ENCODE peak calls at places on chromosomes 2 and 18, in nine cellular contexts. J, Y, G, E, B, H, S, R and M are unnamed samples.
A peak's percentile ranks its signal among the peaks of the same experiment; 100 is the strongest.

GRCh38 chr2:11742317-11742701 is 4.1 kb upstream of the LPIN1 start:
- DNase-seq in B (no peak), H (no peak), J (no peak), Y (no peak), R (no peak), G (peak; percentile 41), S (no peak), E (no peak), M (no peak)

GRCh38 chr18:7566587-7567486 is at the start of gene PTPRM:
- DNase-seq in J (peak; percentile 80), Y (peak; percentile 84), E (peak; percentile 78), H (peak; percentile 88), G (peak; percentile 93), S (peak; percentile 52), B (peak; percentile 82), R (peak; percentile 75), M (peak; percentile 72)

GRCh38 chr2:187360286-187360685 is 87.8 kb downstream of the CALCRL start:
- DNase-seq in Y (no peak), S (no peak), G (no peak), E (no peak), B (no peak), R (no peak), H (no peak), J (no peak), M (no peak)

GRCh38 chr2:98601532-98602132 is 6.7 kb downstream of the COA5 start:
- DNase-seq in S (peak; percentile 52), B (no peak), R (no peak), H (peak; percentile 25), E (no peak), J (no peak), Y (no peak), G (no peak), M (no peak)

GRCh38 chr18:43524260-43524659 is 247.0 kb upstream of the SYT4 start:
- DNase-seq in B (no peak), H (no peak), Y (no peak), J (no peak), S (no peak), R (no peak), E (no peak), G (no peak), M (no peak)

GRCh38 chr2:23600336-23600735 is 215.4 kb downstream of the KLHL29 start:
- DNase-seq in Y (no peak), E (no peak), H (no peak), G (no peak), J (no peak), B (no peak), R (no peak), S (no peak), M (no peak)

GRCh38 chr18:37252854-37253396 is 312.7 kb downstream of the CELF4 start:
- DNase-seq in E (no peak), S (no peak), Y (no peak), R (no peak), B (no peak), J (no peak), G (no peak), H (no peak), M (no peak)

GRCh38 chr2:207227062-207227748 is 61.5 kb upstream of the KLF7 start:
- DNase-seq in G (no peak), R (no peak), S (no peak), B (no peak), Y (peak; percentile 42), E (no peak), J (no peak), H (peak; percentile 7), M (peak; percentile 10)

GRCh38 chr2:219285894-219286425 is 6.8 kb downstream of the DNAJB2 start:
- DNase-seq in E (no peak), Y (peak; percentile 70), G (peak; percentile 83), B (no peak), J (peak; percentile 66), R (peak; percentile 57), S (no peak), H (no peak), M (no peak)

GRCh38 chr2:217709496-217710217 is 293.1 kb downstream of the TNS1 start:
- DNase-seq in S (no peak), R (no peak), H (no peak), G (no peak), Y (peak; percentile 74), J (no peak), B (no peak), E (no peak), M (no peak)

GRCh38 chr18:23384778-23385736 is 68.0 kb upstream of the RIOK3 start:
- DNase-seq in G (no peak), R (no peak), B (no peak), Y (no peak), E (no peak), S (no peak), H (no peak), J (no peak), M (peak; percentile 32)

GRCh38 chr2:223586261-223586660 is 15.9 kb downstream of the SCG2 start:
- DNase-seq in J (no peak), H (no peak), G (no peak), S (no peak), B (no peak), R (no peak), Y (no peak), E (no peak), M (no peak)

GRCh38 chr2:36387258-36387916 is 31.8 kb downstream of the CRIM1 start:
- DNase-seq in G (no peak), R (no peak), E (no peak), Y (no peak), J (no peak), B (no peak), S (no peak), H (no peak), M (no peak)

GRCh38 chr18:34880882-34881852 is 160.0 kb upstream of the MAPRE2 start:
- DNase-seq in S (no peak), H (no peak), B (no peak), R (no peak), G (no peak), J (no peak), Y (no peak), E (no peak), M (no peak)

GRCh38 chr2:96668771-96669170 is 26.2 kb downstream of the FER1L5 start:
- DNase-seq in J (no peak), E (no peak), G (no peak), R (no peak), H (no peak), B (no peak), S (no peak), Y (no peak), M (no peak)

GRCh38 chr18:50527636-50528307 is 32.1 kb upstream of the MAPK4 start:
- DNase-seq in S (no peak), G (no peak), E (no peak), R (no peak), J (no peak), H (peak; percentile 65), B (peak; percentile 61), Y (no peak), M (no peak)

GRCh38 chr2:200308421-200309295 is 2.2 kb downstream of the SPATS2L start:
- DNase-seq in G (no peak), H (no peak), J (peak; percentile 12), E (no peak), S (no peak), Y (no peak), B (no peak), R (no peak), M (no peak)

GRCh38 chr2:157746234-157746950 is 117.7 kb upstream of the ACVR1C start:
- DNase-seq in J (no peak), G (no peak), H (no peak), E (no peak), Y (no peak), S (no peak), B (no peak), R (no peak), M (no peak)

GRCh38 chr2:221780281-221780688 is 208.2 kb upstream of the EPHA4 start:
- DNase-seq in S (no peak), B (no peak), E (no peak), G (no peak), H (no peak), J (no peak), Y (no peak), R (no peak), M (no peak)

DNA sequence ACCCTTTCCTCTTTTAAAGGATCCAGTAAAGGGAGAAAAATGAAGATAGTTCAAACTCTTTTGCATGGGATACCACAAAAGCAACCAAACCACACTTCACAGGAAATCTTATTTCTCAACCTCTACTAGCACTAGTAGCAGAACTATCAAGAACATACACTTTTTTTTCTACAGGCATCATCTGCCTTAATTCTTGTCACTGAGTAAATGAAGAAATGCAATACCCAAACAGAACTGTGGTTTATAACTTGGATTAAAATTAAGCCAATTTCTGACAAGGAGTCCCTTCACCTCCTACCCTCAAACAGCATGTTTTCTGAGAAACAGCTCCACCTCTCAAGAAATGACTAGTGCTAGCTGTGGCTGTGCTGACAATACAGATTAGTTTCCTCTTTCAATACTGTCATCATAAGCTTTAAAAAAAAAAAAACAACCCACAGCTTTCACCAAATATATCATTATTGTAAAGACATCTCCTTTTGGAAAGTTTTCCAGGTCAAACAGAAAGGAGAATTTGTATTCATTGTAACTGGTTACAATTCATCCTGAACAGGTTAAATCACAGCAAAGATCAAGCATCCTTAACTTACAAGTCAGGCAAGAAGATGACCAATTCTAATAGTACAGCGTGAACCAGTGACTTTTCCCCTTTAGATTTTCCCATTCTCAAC is 44.4 kb downstream of the PTPN2 start:
- DNase-seq in B (no peak), J (no peak), S (no peak), R (no peak), G (no peak), Y (no peak), E (no peak), H (peak; percentile 17), M (no peak)
- H3K27ac ChIP-seq in B (peak overlapping the region; percentile 90), J (no peak overlapping the region), S (peak overlapping the region; percentile 80), R (peak overlapping the region; percentile 57), G (peak overlapping the region; percentile 81), Y (no peak overlapping the region), E (peak overlapping the region; percentile 73), H (peak overlapping the region; percentile 29), M (peak overlapping the region; percentile 80)

DNA sequence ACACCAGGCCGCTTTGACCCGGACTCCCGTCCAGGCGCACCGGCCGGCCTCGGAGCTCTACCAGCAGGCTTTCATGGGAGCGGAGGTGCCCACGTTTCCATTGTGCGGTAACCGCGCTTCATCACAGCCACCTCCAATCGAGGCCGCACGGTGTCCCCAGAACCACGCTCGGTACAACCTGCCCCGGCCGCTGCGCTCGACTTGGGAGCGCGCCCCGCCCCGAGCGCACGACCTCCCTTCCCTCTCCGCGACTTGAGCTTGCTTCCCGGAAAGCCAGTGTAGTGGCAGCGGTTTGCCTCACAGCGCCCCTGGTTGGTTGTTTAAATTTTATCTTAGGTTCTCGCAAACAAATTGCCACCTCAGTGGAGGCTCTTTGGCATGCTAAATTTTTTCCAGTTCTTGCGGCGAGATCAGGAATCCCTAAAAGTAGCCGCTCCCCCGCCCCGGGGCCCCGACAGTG is 329 bp upstream of the CYP1B1 start:
- DNase-seq in B (peak; percentile 54), J (peak; percentile 75), Y (peak; percentile 76), H (peak; percentile 76), R (peak; percentile 71), G (peak; percentile 87), S (peak; percentile 75), E (peak; percentile 61), M (peak; percentile 64)
- TF ChIP-seq POLR2A in B (no peak), J (peak; percentile 0), Y (peak; percentile 35), H (no peak), R (peak; percentile 3), G (no peak), S (peak; percentile 49), E (no peak), M (no peak)

GRCh38 chr2:216492951-216493685 is 5.5 kb upstream of the RPL37A start:
- DNase-seq in G (no peak), Y (no peak), J (no peak), S (no peak), R (no peak), B (no peak), H (no peak), E (no peak), M (no peak)
- H3K27ac ChIP-seq in G (no peak overlapping the region), Y (no peak overlapping the region), J (no peak overlapping the region), S (no peak overlapping the region), R (no peak overlapping the region), B (no peak overlapping the region), H (no peak overlapping the region), E (no peak overlapping the region), M (no peak overlapping the region)

GRCh38 chr18:54357660-54358494 is at the start of the genes C18orf54 and STARD6:
- DNase-seq in J (peak; percentile 76), E (peak; percentile 78), R (peak; percentile 63), Y (peak; percentile 83), S (peak; percentile 77), G (peak; percentile 88), H (peak; percentile 80), B (peak; percentile 84), M (peak; percentile 90)
- TF ChIP-seq POLR2A in J (peak; percentile 38), E (no peak), R (peak; percentile 65), Y (no peak), S (peak; percentile 61), G (no peak), H (peak; percentile 25), B (no peak), M (peak; percentile 55)